ENCODE peak calls at places on chromosomes 5 and 9, in five cellular contexts. C is pancreas; V is transverse colon; Q is effector memory CD4-positive, alpha-beta T cell; H is CD4-positive, alpha-beta T cell. R is an unnamed sample.

GRCh38 chr9:79028101-79028500 is 543.7 kb upstream of the TLE4 start:
- DNase-seq in C (no peak), V (no peak), Q (no peak), H (no peak), R (no peak)

GRCh38 chr5:565782-566445 is 41.7 kb upstream of the SLC9A3 start:
- DNase-seq in C (no peak), V (no peak), Q (no peak), H (no peak), R (no peak)

GRCh38 chr9:75228893-75229292 is 140.6 kb downstream of the OSTF1 start:
- DNase-seq in C (no peak), V (peak; percentile 39), Q (no peak), H (no peak), R (no peak)

GRCh38 chr5:54900906-54901725 is 84.3 kb downstream of the ESM1 start:
- DNase-seq in C (no peak), V (peak; percentile 21), Q (no peak), H (no peak), R (no peak)

GRCh38 chr9:106969696-106970095 is 106.7 kb downstream of the ZNF462 start:
- DNase-seq in C (no peak), V (no peak), Q (no peak), H (no peak), R (no peak)

GRCh38 chr9:127783111-127783621 is 2.7 kb upstream of the CDK9 start:
- DNase-seq in C (no peak), V (peak; percentile 70), Q (peak; percentile 78), H (peak; percentile 69), R (peak; percentile 56)

GRCh38 chr9:13718086-13718485 is 438.6 kb upstream of the MPDZ start:
- DNase-seq in C (no peak), V (no peak), Q (no peak), H (no peak), R (no peak)

GRCh38 chr9:123049589-123050222 is 16.2 kb downstream of the GPR21 start:
- DNase-seq in C (peak; percentile 39), V (peak; percentile 38), Q (no peak), H (no peak), R (no peak)

GRCh38 chr5:1266791-1267190 is 28.1 kb downstream of the TERT start:
- DNase-seq in C (no peak), V (no peak), Q (no peak), H (no peak), R (no peak)

GRCh38 chr5:12023614-12024241 is 119.5 kb upstream of the CTNND2 start:
- DNase-seq in C (no peak), V (no peak), Q (no peak), H (no peak), R (no peak)

GRCh38 chr5:177310757-177311173 is 933 bp downstream of the MXD3 start:
- DNase-seq in C (no peak), V (peak; percentile 70), Q (no peak), H (no peak), R (no peak)

GRCh38 chr5:8720476-8720875 is 825.4 kb downstream of the SEMA5A start:
- DNase-seq in C (no peak), V (no peak), Q (no peak), H (no peak), R (no peak)

GRCh38 chr5:6962256-6962655 is 249.0 kb downstream of the TENT4A start:
- DNase-seq in C (no peak), V (no peak), Q (no peak), H (no peak), R (no peak)

GRCh38 chr9:125137200-125137599 is 6.1 kb downstream of the SCAI start:
- DNase-seq in C (no peak), V (no peak), Q (no peak), H (no peak), R (no peak)

GRCh38 chr5:135204151-135204600 is 170.1 kb upstream of the PITX1 start:
- DNase-seq in C (no peak), V (no peak), Q (no peak), H (no peak), R (no peak)

GRCh38 chr5:134138416-134139376 is 24.2 kb downstream of the TCF7 start:
- DNase-seq in C (peak; percentile 1), V (no peak), Q (no peak), H (peak; percentile 41), R (no peak)

GRCh38 chr5:111129938-111130337 is 37.8 kb downstream of the WDR36 start:
- DNase-seq in C (no peak), V (no peak), Q (no peak), H (no peak), R (no peak)

GRCh38 chr5:178785999-178786398 is 55.5 kb upstream of the ZNF354A start:
- DNase-seq in C (no peak), V (no peak), Q (no peak), H (no peak), R (no peak)

GRCh38 chr5:74865799-74866652 is at the start of gene FAM169A:
- DNase-seq in C (peak; percentile 31), V (peak; percentile 51), Q (peak; percentile 21), H (peak; percentile 56), R (peak; percentile 51)

GRCh38 chr9:137492464-137493162 is 33.5 kb upstream of the NSMF start:
- DNase-seq in C (no peak), V (peak; percentile 31), Q (no peak), H (no peak), R (no peak)

GRCh38 chr5:107425541-107426031 is 245.2 kb downstream of the EFNA5 start:
- DNase-seq in C (no peak), V (no peak), Q (no peak), H (no peak), R (no peak)

GRCh38 chr5:140785905-140786686 is at the start of gene PCDHA1:
- DNase-seq in C (no peak), V (no peak), Q (no peak), H (no peak), R (no peak)
- H3K9me3 ChIP-seq in C (no peaks in the 10 kb centered on the region), V (peaks cover 37% of the 10 kb centered on the region), Q (peaks cover 10% of the 10 kb centered on the region), H (peaks cover 90% of the 10 kb centered on the region), R (peaks cover 11% of the 10 kb centered on the region)

DNA sequence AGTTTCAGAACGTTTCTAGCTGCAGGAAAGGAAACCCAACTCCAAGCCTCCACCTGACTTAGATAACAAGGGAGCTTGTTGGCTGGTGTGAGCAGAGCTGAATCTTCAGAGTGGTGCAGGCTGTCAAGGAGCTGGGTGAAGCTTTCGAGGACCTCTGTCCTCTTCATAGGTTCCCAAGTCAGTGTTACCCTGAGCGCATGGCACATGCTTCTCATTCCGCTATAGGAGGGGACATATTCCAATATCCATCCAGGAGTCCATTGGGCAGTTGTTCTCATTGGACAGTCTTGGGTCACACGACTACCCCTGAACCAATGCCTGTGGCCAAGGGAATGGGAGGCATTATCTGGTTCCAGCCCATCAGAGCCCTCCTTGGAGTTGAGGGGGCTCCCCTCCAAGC is 50.3 kb downstream of the DUSP1 start:
- DNase-seq in C (no peak), V (no peak), Q (no peak), H (no peak), R (no peak)
- H3K9me3 ChIP-seq in C (no peaks in the 10 kb centered on the region), V (no peaks in the 10 kb centered on the region), Q (no peaks in the 10 kb centered on the region), H (no peaks in the 10 kb centered on the region), R (no peaks in the 10 kb centered on the region)

GRCh38 chr5:165187815-165188214 is 1682.4 kb downstream of the MAT2B start:
- DNase-seq in C (no peak), V (no peak), Q (no peak), H (no peak), R (no peak)
- H3K9me3 ChIP-seq in C (no peaks in the 10 kb centered on the region), V (no peaks in the 10 kb centered on the region), Q (no peaks in the 10 kb centered on the region), H (no peaks in the 10 kb centered on the region), R (no peaks in the 10 kb centered on the region)

GRCh38 chr5:143416411-143416810 is 12.9 kb upstream of the NR3C1 start:
- DNase-seq in C (no peak), V (no peak), Q (no peak), H (no peak), R (no peak)
- H3K9me3 ChIP-seq in C (no peaks in the 10 kb centered on the region), V (no peaks in the 10 kb centered on the region), Q (no peaks in the 10 kb centered on the region), H (no peaks in the 10 kb centered on the region), R (no peaks in the 10 kb centered on the region)

GRCh38 chr9:40911647-40912046 is 216.8 kb downstream of the FOXD4L6 start:
- DNase-seq in C (no peak), V (no peak), Q (no peak), H (no peak), R (no peak)

GRCh38 chr9:40913096-40913719 is 215.3 kb downstream of the FOXD4L6 start:
- DNase-seq in C (no peak), V (no peak), Q (no peak), H (no peak), R (no peak)

GRCh38 chr9:40909821-40910220 is 218.7 kb downstream of the FOXD4L6 start:
- DNase-seq in C (no peak), V (no peak), Q (no peak), H (no peak), R (no peak)

DNA sequence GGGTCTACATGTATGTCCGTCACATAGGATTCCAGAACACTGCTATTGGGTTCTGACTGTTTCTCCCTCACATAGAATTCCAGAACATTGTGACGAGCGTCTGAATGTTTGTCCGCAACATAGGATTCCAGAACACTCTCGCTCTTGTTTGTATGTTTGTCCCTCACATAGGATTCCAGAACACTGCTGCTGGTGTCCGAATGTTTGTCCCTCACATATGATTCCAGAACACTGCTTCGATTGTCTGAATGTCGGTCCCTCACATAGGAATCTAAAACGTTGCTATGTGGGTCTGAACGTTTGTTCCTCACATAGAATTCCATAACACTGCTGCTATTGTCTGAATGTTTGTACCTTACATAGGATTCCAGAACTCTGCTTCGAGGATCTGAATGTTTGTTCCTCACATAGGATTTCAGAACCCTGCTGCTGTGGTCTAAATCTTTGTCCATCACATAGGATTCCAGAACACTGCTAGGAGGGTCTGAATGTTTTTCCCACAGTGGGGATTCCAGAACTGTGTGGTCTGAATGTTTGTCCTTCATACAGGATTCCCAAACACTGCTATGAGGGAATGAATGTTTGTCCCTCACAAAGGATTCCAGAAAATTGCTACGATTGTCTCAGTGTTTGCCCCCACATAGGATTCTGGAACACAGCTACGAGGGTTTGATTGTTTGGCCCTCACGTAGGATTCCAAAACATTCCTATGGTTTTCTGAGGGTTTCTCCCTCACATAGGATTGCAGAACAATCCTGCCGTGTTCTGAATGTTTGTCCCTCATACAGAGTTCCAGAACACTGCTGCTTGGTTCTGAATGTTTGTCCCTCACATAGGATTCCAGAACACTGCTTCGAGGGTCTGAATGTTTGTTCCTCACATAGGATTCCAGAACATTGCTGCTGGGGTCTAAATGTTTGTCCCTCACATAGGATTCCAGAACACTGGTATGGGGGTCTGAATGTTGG is 220.5 kb downstream of the FOXD4L6 start:
- DNase-seq in C (no peak), V (no peak), Q (no peak), H (no peak), R (no peak)
- H3K9me3 ChIP-seq in C (peaks cover 15% of the 10 kb centered on the region), V (peaks cover 100% of the 10 kb centered on the region), Q (peaks cover 43% of the 10 kb centered on the region), H (peaks cover 96% of the 10 kb centered on the region), R (peaks cover 46% of the 10 kb centered on the region)

DNA sequence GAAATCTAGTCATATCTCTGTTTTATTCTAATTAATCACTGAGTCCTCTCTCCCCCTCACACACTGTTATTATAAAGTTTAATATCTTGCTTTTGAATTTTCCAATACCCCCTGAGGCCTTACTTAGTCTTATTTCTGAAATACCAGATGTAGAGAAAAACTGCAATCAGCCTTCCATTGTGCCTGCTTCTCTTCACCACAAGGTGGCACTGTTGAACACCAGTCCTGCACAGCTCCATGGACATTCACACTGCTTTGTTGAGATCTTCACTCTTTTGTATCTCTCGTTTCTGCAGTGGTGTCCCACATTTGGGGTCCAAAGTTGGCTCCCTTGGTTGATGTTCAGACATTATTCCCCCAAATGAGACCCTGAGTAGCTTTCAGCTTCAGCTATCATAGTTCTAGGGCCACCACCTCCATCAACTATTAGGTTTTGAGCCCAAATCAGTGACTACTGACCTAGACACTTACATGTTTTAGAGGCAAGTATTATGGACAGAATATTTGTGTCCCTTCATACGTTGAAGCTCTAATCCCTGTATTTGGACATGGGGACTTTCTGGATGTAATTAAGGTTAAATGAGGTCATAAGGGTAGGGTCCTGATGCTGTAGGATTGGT is 24.3 kb downstream of the BOD1 start:
- DNase-seq in C (no peak), V (no peak), Q (no peak), H (no peak), R (no peak)
- H3K9me3 ChIP-seq in C (no peaks in the 10 kb centered on the region), V (peaks cover 13% of the 10 kb centered on the region), Q (peaks cover 24% of the 10 kb centered on the region), H (peaks cover 41% of the 10 kb centered on the region), R (peaks cover 5% of the 10 kb centered on the region)

R was measured in T-helper 17 cell.